ENCODE peak calls at places on chromosomes 1 and 21, in four cellular contexts. Y is NAMALWA, O is HEK293T, F is H7. V is an unnamed sample.

GRCh38 chr1:30879126-30879786 is 29.3 kb downstream of the SDC3 start:
- DNase-seq in Y (no peak), O (no peak), F (no peak), V (no peak)

GRCh38 chr1:167820684-167821355 is 93.1 kb downstream of the ADCY10 start:
- DNase-seq in Y (no peak), O (no peak), F (no peak), V (no peak)

GRCh38 chr1:31618916-31619846 is 1.7 kb downstream of the HCRTR1 start:
- DNase-seq in Y (no peak), O (no peak), F (peak), V (no peak)

GRCh38 chr1:98045211-98046030 is 124.6 kb upstream of the DPYD start:
- DNase-seq in Y (no peak), O (no peak), F (peak), V (peak)

GRCh38 chr1:3283849-3284248 is 170.6 kb upstream of the ARHGEF16 start:
- DNase-seq in Y (peak), O (peak), F (peak), V (peak)

GRCh38 chr1:78277253-78277652 is 213.5 kb upstream of the PTGFR start:
- DNase-seq in Y (no peak), O (no peak), F (no peak), V (no peak)

GRCh38 chr1:151282883-151283725 is 1.0 kb downstream of the ZNF687 start:
- DNase-seq in Y (peak), O (no peak), F (peak), V (peak)

GRCh38 chr21:44880762-44881585 is 7.5 kb upstream of the PTTG1IP start:
- DNase-seq in Y (peak), O (no peak), F (no peak), V (no peak)

GRCh38 chr1:99546432-99547416 is 99.2 kb upstream of the PALMD start:
- DNase-seq in Y (no peak), O (no peak), F (no peak), V (no peak)

GRCh38 chr1:53627031-53627430 is 111.9 kb downstream of the GLIS1 start:
- DNase-seq in Y (no peak), O (no peak), F (no peak), V (no peak)

GRCh38 chr1:10514490-10515235 is 39.9 kb downstream of the PEX14 start:
- DNase-seq in Y (peak), O (no peak), F (peak), V (no peak)

GRCh38 chr1:23198373-23198772 is 18.9 kb downstream of the HTR1D start:
- DNase-seq in Y (no peak), O (no peak), F (no peak), V (no peak)

GRCh38 chr1:59917026-59917784 is 9.4 kb downstream of the CYP2J2 start:
- DNase-seq in Y (no peak), O (no peak), F (no peak), V (no peak)